ENCODE peak calls at places on chromosomes 13 and 19, in eight cellular contexts. X is astrocyte of the spinal cord; D is AG09309; U is AG04450; I is effector memory CD4-positive, alpha-beta T cell; V is left ventricle myocardium inferior; C is colonic mucosa; B is aorta. O is an unnamed sample.

GRCh38 chr13:99022953-99023352 is 45.1 kb upstream of the DOCK9 start:
- DNase-seq in C (no peak), I (no peak), V (no peak), X (no peak), B (no peak), U (no peak), D (no peak), O (no peak)

GRCh38 chr13:52931913-52932312 is 83.5 kb upstream of the PCDH8 start:
- DNase-seq in U (no peak), B (no peak), I (no peak), D (no peak), X (no peak), C (no peak), V (no peak), O (no peak)

GRCh38 chr19:42125536-42125935 is 6.7 kb downstream of the POU2F2 start:
- DNase-seq in D (no peak), V (no peak), I (no peak), C (no peak), X (no peak), B (no peak), U (no peak), O (no peak)

GRCh38 chr13:25806304-25806974 is 245.4 kb downstream of the SHISA2 start:
- DNase-seq in U (no peak), X (peak; percentile 66), C (no peak), I (no peak), D (no peak), B (no peak), V (no peak), O (no peak)

GRCh38 chr19:16850133-16850532 is 20.9 kb downstream of the SIN3B start:
- DNase-seq in C (no peak), U (peak; percentile 6), D (no peak), X (peak; percentile 40), V (no peak), B (no peak), I (no peak), O (no peak)

GRCh38 chr19:979318-979741 is 4.8 kb upstream of the WDR18 start:
- DNase-seq in V (no peak), U (no peak), B (no peak), C (no peak), X (no peak), D (no peak), I (no peak), O (no peak)

GRCh38 chr13:49690133-49690989 is 925 bp downstream of the EBPL start:
- DNase-seq in C (peak; percentile 59), D (no peak), B (no peak), V (no peak), I (no peak), U (peak; percentile 55), X (peak; percentile 61), O (no peak)

GRCh38 chr13:29520671-29521070 is 74.8 kb downstream of the SLC7A1 start:
- DNase-seq in V (no peak), I (no peak), U (peak; percentile 18), B (peak; percentile 44), X (peak; percentile 83), D (peak; percentile 62), C (no peak), O (no peak)

GRCh38 chr13:24162604-24163003 is 2.1 kb downstream of the SPATA13 start:
- DNase-seq in C (no peak), V (no peak), D (no peak), U (no peak), X (no peak), B (no peak), I (no peak), O (no peak)

GRCh38 chr19:29370276-29370675 is 155.5 kb upstream of the VSTM2B start:
- DNase-seq in X (no peak), B (no peak), D (no peak), U (no peak), I (no peak), V (no peak), C (no peak), O (peak; percentile 81)

GRCh38 chr13:47216176-47216822 is 319.4 kb upstream of the HTR2A start:
- DNase-seq in I (no peak), B (no peak), X (no peak), V (no peak), D (no peak), C (no peak), U (peak; percentile 32), O (no peak)

GRCh38 chr13:73803997-73804396 is 330.2 kb downstream of the KLF12 start:
- DNase-seq in X (peak; percentile 50), D (no peak), C (no peak), B (no peak), U (no peak), I (no peak), V (no peak), O (no peak)

GRCh38 chr13:73168993-73169401 is 110.2 kb downstream of the KLF5 start:
- DNase-seq in D (no peak), X (peak; percentile 16), C (peak; percentile 53), U (peak; percentile 30), B (no peak), V (no peak), I (no peak), O (no peak)

GRCh38 chr13:35923347-35923746 is 207.8 kb downstream of the DCLK1 start:
- DNase-seq in D (no peak), I (no peak), X (peak; percentile 79), U (no peak), B (no peak), C (no peak), V (peak; percentile 26), O (peak; percentile 11)

DNA sequence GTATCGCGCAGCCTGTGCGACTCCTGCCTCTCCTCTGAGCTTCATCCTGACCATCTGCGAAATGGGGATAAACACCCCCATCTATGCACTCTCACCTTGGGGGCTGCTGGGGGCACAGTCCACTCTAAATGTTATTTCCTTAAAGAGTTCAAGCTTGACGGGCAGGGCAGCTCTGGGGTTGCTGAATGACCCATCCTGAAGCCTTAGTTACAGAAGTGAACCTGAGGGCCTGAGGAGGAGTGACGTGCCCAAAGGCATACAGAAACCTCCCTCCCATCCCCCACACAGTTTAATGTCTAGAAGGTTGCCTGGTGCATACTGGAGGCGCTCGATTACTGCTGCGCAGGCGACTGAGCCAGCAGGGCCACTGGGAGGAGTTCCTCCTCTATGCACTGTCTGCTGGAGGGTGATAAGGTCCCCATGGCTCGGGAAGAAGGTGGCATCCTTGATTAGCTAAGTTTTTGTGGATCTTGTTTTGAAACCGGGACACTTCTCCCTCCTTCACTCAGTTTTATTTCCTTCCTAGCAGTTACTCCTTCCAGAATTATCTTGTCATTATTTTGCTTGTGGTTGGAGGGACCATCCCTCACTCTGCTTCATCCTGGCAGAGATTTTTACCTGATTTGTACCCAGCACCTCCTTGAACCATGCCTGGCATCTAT is 572 bp upstream of the FKBP8 start:
- DNase-seq in V (no peak), B (no peak), I (peak; percentile 66), C (peak; percentile 92), X (peak; percentile 55), D (no peak), U (no peak), O (no peak)
- H3K4me3 ChIP-seq in V (peak overlapping the region; percentile 73), B (peak overlapping the region; percentile 99), I (peak overlapping the region; percentile 52), C (peak overlapping the region; percentile 46), X (peak overlapping the region; percentile 34), D (peak overlapping the region; percentile 30), U (peak overlapping the region; percentile 52), O (peak overlapping the region; percentile 81)

DNA sequence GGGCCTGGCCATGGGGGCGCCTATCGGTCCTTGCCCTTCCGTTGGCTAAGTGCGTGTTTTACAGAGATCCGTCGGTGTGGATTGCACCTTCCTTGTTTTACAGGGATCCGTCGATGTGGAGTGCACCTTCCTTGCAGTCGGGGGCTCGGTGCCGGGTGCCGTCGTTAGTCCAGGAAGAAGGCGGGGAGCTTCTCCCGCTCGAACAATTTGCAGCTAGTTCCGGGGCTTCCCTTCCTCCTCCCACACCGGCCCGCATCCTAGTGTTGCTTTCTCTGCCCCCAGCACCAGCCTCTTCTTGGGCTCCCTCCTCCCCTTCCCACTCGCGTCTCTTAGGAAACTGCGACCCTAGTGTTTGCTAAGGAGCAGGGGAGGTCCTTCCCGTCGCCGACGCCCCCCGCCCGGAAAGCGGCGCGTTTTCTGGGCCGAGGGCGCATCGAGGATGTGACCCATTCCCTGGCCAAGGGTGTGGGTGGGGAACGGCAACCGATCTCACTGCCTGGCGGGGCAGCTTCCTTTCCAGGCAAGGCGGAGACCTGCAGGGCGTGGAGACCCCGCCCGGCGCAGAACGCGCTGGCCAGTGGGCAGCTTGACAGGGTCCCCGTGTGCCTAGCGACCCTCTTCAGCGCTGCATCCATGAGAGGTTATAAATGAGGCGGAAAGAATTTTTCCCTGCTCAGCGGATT is 75.7 kb upstream of the ZNF91 start:
- DNase-seq in X (no peak), U (no peak), V (no peak), D (no peak), C (peak; percentile 41), I (no peak), B (no peak), O (no peak)
- H3K4me3 ChIP-seq in X (no peak overlapping the region), U (no peak overlapping the region), V (peak overlapping the region; percentile 64), D (peak overlapping the region; percentile 6), C (peak overlapping the region; percentile 23), I (no peak overlapping the region), B (no peak overlapping the region), O (peak overlapping the region; percentile 20)

GRCh38 chr13:54637377-54637776 is 1608.8 kb downstream of the OLFM4 start:
- DNase-seq in B (no peak), X (peak; percentile 19), D (no peak), C (no peak), U (no peak), V (no peak), I (no peak), O (no peak)

GRCh38 chr13:54636231-54636630 is 1607.6 kb downstream of the OLFM4 start:
- DNase-seq in B (no peak), U (no peak), D (no peak), X (no peak), C (no peak), I (no peak), V (no peak), O (no peak)

GRCh38 chr13:54643863-54644262 is 1615.2 kb downstream of the OLFM4 start:
- DNase-seq in I (no peak), X (no peak), C (no peak), U (no peak), B (no peak), D (no peak), V (no peak), O (no peak)

GRCh38 chr13:54640719-54641118 is 1612.1 kb downstream of the OLFM4 start:
- DNase-seq in U (no peak), X (no peak), B (no peak), D (no peak), C (no peak), V (no peak), I (no peak), O (no peak)
- H3K4me3 ChIP-seq in U (no peak overlapping the region), X (no peak overlapping the region), B (no peak overlapping the region), D (no peak overlapping the region), C (no peak overlapping the region), V (no peak overlapping the region), I (no peak overlapping the region), O (no peak overlapping the region)

DNA sequence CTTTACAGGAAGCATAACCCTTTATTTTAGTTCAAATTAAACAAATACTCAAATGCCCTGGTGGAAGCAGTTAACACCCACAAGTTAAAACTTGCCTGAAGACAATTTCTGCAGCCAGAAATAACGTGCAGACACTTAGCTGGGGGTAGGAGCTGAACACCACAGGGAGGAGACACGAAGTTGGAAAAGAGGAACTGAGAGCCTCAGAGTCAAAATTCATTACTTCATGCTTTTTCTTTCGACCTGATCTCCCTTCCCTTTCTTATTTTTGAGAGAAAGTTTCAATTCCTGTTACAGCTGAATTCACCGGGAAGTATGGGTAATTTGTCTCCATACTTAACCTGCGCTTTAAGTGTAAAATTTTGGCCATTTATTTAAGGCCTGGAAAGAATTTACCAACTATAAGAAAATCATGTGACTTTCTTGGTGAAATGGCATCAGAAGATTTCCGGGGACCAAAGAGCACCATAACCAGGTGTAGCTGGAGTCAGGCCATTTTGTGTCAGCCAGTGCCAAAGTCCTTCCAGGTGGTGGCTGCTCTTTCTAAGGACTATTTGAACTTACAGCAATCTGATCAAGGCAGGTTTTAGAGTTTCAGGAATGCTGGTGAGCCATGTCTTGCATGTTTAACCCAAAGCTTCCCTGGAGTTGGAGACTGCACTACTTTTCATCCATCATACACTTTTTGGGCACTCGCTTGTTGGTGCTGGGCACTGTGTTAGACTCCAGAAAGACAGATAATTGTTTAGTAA is 46.5 kb upstream of the RCBTB2 start:
- DNase-seq in D (no peak), C (peak; percentile 58), B (no peak), I (no peak), U (no peak), X (no peak), V (no peak), O (no peak)
- H3K4me3 ChIP-seq in D (no peak overlapping the region), C (no peak overlapping the region), B (no peak overlapping the region), I (no peak overlapping the region), U (no peak overlapping the region), X (no peak overlapping the region), V (no peak overlapping the region), O (no peak overlapping the region)